ENCODE peak calls at places on chromosome 13, in four cellular contexts. D is GM23338, I is MM.1S, Z is Karpas-422. T is an unnamed sample.

GRCh38 chr13:27360562-27360961 is 63.9 kb upstream of the GTF3A start:
- DNase-seq in I (no peak), Z (no peak), D (no peak), T (no peak)

GRCh38 chr13:19519049-19519448 is 42.3 kb downstream of the TPTE2 start:
- DNase-seq in Z (no peak), I (peak; percentile 39), D (no peak), T (no peak)

GRCh38 chr13:43364210-43365041 is 341.0 kb downstream of the DNAJC15 start:
- DNase-seq in D (no peak), I (no peak), Z (no peak), T (no peak)

GRCh38 chr13:27797228-27797624 is 4.9 kb downstream of the GSX1 start:
- DNase-seq in Z (no peak), D (peak; percentile 95), I (no peak), T (no peak)

GRCh38 chr13:20074956-20075355 is 85.9 kb downstream of the GJA3 start:
- DNase-seq in I (no peak), D (no peak), Z (no peak), T (no peak)

GRCh38 chr13:20127563-20128458 is 33.0 kb downstream of the GJA3 start:
- DNase-seq in D (peak; percentile 68), Z (no peak), I (peak; percentile 18), T (no peak)

GRCh38 chr13:43669101-43669500 is 117.7 kb downstream of the ENOX1 start:
- DNase-seq in Z (no peak), D (peak; percentile 15), I (no peak), T (no peak)

GRCh38 chr13:20101467-20102316 is 59.2 kb downstream of the GJA3 start:
- DNase-seq in I (no peak), Z (no peak), D (no peak), T (peak; percentile 67)

GRCh38 chr13:41700790-41701310 is 243.5 kb downstream of the RGCC start:
- DNase-seq in I (no peak), Z (peak; percentile 70), D (no peak), T (no peak)

GRCh38 chr13:76759877-76760276 is 126.3 kb downstream of the KCTD12 start:
- DNase-seq in D (no peak), Z (no peak), I (no peak), T (no peak)

GRCh38 chr13:41668130-41668757 is 210.9 kb downstream of the RGCC start:
- DNase-seq in I (peak; percentile 53), Z (peak; percentile 90), D (peak; percentile 91), T (peak; percentile 85)

GRCh38 chr13:26682606-26683005 is 78.0 kb downstream of the GPR12 start:
- DNase-seq in I (no peak), D (no peak), Z (no peak), T (no peak)

GRCh38 chr13:29756506-29756905 is 93.9 kb downstream of the UBL3 start:
- DNase-seq in I (no peak), Z (no peak), D (no peak), T (no peak)

GRCh38 chr13:20489185-20489820 is 36.4 kb downstream of the CRYL1 start:
- DNase-seq in I (peak; percentile 61), D (no peak), Z (no peak), T (no peak)

GRCh38 chr13:41970918-41971317 is 10.0 kb upstream of the VWA8 start:
- DNase-seq in D (no peak), Z (no peak), I (no peak), T (no peak)

GRCh38 chr13:91273675-91274074 is 73.8 kb upstream of the MIR17HG start:
- DNase-seq in I (no peak), D (no peak), Z (no peak), T (no peak)

GRCh38 chr13:78611040-78611439 is 7.7 kb upstream of the POU4F1 start:
- DNase-seq in I (no peak), D (no peak), Z (no peak), T (no peak)

GRCh38 chr13:113666951-113667701 is at the start of gene GRK1:
- DNase-seq in I (no peak), D (no peak), Z (no peak), T (no peak)

DNA sequence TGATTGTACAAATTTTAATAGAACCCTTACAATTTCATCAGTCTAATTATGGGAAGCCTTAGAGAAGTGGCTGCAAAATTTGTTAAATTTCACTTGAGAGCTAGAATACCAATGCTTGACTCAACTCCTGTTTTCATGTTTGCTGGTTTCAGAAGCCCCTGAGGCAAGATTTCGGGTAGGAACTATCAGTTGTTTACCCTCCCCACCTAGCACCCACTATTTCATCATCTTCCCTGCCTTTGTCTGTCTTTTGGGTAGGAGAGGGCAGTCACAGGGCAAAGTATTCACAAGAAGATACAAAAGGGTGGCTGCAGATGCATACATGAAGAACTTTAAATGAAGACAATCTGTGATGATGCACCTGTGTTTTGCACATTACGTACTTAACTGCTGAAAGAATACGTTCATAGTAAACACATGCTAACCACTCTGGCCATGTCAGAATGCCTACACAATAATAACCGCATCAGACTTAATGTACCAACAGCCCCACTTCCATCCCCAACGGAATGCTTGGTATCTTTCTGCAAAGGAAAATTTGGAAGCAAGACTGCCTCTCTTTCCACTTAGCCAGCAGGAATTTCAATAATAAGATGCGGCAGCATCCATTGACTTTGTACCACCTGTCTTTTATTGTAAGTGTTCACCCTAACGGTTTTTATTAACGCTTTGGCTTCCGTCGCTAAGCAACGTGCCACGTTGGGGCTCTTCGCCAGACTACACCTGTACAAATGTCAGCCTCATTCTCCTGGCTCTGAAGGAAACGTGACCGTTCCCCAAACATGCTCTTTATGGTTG is 30.4 kb downstream of the TPT1 start:
- DNase-seq in Z (no peak), I (no peak), D (no peak), T (no peak)
- H3K4me3 ChIP-seq in Z (no peak overlapping the region), I (no peak overlapping the region), D (peak overlapping the region; percentile 59), T (peak overlapping the region; percentile 27)

GRCh38 chr13:80337706-80338105 is 3.2 kb downstream of the SPRY2 start:
- DNase-seq in I (no peak), D (no peak), Z (no peak), T (no peak)
- H3K4me3 ChIP-seq in I (no peak overlapping the region), D (peak overlapping the region; percentile 77), Z (no peak overlapping the region), T (no peak overlapping the region)

GRCh38 chr13:110109910-110110309 is 197.0 kb downstream of the COL4A1 start:
- DNase-seq in I (no peak), D (no peak), Z (no peak), T (no peak)
- H3K4me3 ChIP-seq in I (no peak overlapping the region), D (no peak overlapping the region), Z (no peak overlapping the region), T (no peak overlapping the region)

DNA sequence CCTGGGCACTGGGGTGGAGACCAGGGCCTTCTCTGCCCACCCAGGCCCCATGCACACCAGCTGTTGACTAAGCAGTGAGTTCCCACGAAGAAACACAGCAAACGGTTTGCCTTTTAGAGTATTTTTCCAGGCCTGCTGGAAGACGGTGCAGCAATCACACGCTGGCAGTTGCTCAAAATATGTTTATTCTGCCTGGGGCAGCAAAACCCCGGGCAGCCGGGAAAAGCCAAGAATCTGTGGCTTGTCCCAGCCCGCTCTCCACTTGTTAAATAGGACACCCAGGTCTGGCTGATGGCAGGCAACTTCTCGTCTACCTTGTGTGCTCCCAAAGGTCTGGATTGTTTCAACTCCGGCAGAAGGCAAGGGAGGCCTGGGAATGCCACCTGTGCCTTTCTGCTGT is 40.8 kb downstream of the GGACT start:
- DNase-seq in Z (no peak), I (no peak), D (no peak), T (no peak)
- H3K4me3 ChIP-seq in Z (no peak overlapping the region), I (no peak overlapping the region), D (no peak overlapping the region), T (no peak overlapping the region)

GRCh38 chr13:50365300-50365682 is 350.0 kb downstream of the KCNRG start:
- DNase-seq in Z (no peak), D (no peak), I (no peak), T (no peak)

GRCh38 chr13:50369646-50370045 is 354.4 kb downstream of the KCNRG start:
- DNase-seq in I (no peak), D (no peak), Z (no peak), T (no peak)

GRCh38 chr13:50370303-50370950 is 355.2 kb downstream of the KCNRG start:
- DNase-seq in I (no peak), Z (peak; percentile 90), D (no peak), T (no peak)

GRCh38 chr13:50365683-50366391 is 350.6 kb downstream of the KCNRG start:
- DNase-seq in I (peak; percentile 91), Z (no peak), D (no peak), T (peak; percentile 46)

GRCh38 chr13:50366488-50367174 is 351.4 kb downstream of the KCNRG start:
- DNase-seq in Z (no peak), D (no peak), I (no peak), T (no peak)
- H3K4me3 ChIP-seq in Z (no peak overlapping the region), D (no peak overlapping the region), I (no peak overlapping the region), T (no peak overlapping the region)

GRCh38 chr13:110812869-110813645 is 99.6 kb downstream of the ING1 start:
- DNase-seq in D (no peak), I (no peak), Z (no peak), T (no peak)

GRCh38 chr13:110811008-110811720 is 97.7 kb downstream of the ING1 start:
- DNase-seq in Z (no peak), I (no peak), D (no peak), T (no peak)

GRCh38 chr13:110813646-110814624 is 100.4 kb downstream of the ING1 start:
- DNase-seq in D (no peak), Z (no peak), I (no peak), T (no peak)

GRCh38 chr13:110811751-110812110 is 98.2 kb downstream of the ING1 start:
- DNase-seq in D (no peak), Z (no peak), I (no peak), T (no peak)

GRCh38 chr13:110812111-110812868 is 98.8 kb downstream of the ING1 start:
- DNase-seq in D (peak; percentile 77), I (no peak), Z (no peak), T (no peak)
- H3K4me3 ChIP-seq in D (peak overlapping the region; percentile 56), I (no peak overlapping the region), Z (no peak overlapping the region), T (no peak overlapping the region)

DNA sequence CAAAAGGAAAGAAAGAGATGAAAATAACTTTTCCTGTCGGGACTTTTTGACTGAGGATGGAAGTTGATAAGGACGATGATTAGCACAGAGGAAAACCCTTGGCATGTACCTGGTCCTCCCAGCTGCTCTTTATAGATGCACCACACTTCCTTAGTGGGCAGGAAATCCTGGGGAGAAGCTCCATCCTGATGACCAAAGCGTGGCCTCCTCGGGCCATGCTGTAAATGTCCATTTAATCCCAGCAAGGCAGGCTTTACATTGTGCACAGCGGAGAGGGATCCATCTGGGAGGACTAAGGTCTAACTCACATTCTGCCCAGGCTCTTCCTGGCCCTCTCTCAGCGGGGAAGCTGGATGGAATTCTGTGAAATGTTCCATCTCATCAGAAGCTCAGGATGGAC is 113.5 kb downstream of the COL4A2 start:
- DNase-seq in Z (no peak), I (no peak), D (no peak), T (no peak)
- H3K4me3 ChIP-seq in Z (no peak overlapping the region), I (no peak overlapping the region), D (no peak overlapping the region), T (no peak overlapping the region)

DNA sequence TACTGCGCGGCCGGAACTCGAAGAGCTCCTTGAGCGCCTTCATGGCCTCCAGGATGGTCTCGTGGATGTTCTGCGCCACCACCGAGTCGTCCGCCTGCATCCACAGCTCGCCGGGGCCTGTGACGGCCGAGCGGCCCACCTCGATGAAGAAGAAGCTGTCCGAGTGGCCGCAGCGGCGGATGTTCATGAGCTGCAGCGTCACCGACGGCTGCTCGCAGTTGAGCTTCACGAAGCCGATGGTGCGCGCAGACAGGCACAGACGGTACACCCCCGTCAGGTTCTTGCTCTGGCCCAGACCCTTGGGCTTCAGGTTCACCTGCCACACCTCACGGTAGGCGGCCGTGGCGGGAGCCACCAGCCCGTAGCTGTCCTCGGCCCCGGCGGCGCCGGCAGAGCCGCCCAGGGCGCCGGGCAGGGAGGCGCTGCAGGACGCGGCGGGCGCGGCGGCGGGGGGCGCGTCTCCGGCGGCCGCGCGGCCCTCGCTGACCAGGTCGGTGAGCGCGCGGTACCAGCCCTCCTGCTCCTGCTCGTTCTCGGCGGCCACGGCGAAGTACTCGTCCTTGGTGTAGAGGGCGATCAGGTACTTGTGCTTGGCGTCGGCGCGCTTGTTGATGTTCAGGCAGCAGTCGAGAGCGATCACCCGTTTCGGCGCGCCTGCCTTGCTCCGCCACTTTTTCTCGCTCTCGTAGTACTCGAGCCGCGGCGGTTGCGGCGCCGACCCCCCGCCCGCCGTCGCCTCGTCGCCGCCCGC is 1.1 kb downstream of the IRS2 start:
- DNase-seq in D (peak; percentile 50), I (no peak), Z (no peak), T (no peak)
- H3K4me3 ChIP-seq in D (peak overlapping the region; percentile 71), I (peak overlapping the region; percentile 31), Z (no peak overlapping the region), T (no peak overlapping the region)